ENCODE peak calls at places on chromosomes 16 and 17, in eight cellular contexts. F is NCI-H1694 treated with DMSO at 0.1 percent for 48 hours, M is WTC11, E is lower lobe of right lung, J is posterior cingulate gyrus, A is T-cell, Y is HCT116, L is 8988T. O is an unnamed sample.

GRCh38 chr17:67867591-67867990 is 42.3 kb downstream of the BPTF start:
- DNase-seq in F (no peak), M (no peak), E (no peak), J (no peak), A (no peak), Y (no peak), L (no peak), O (no peak)

GRCh38 chr16:49556252-49557069 is 182.9 kb downstream of the C16orf78 start:
- DNase-seq in F (peak; percentile 50), M (peak; percentile 44), E (no peak), J (no peak), A (no peak), Y (peak; percentile 4), L (peak; percentile 56), O (peak; percentile 35)

GRCh38 chr16:58684354-58685083 is at the start of gene SLC38A7:
- DNase-seq in F (peak; percentile 40), M (peak; percentile 89), E (peak; percentile 90), J (peak; percentile 88), A (peak; percentile 67), Y (peak; percentile 50), L (peak; percentile 96), O (peak; percentile 97)

GRCh38 chr16:84643677-84644076 is 4.6 kb upstream of the KLHL36 start:
- DNase-seq in F (peak; percentile 95), M (no peak), E (no peak), J (no peak), A (no peak), Y (no peak), L (no peak), O (no peak)

GRCh38 chr16:53642094-53642493 is 61.6 kb downstream of the RPGRIP1L start:
- DNase-seq in F (no peak), M (no peak), E (no peak), J (no peak), A (no peak), Y (no peak), L (no peak), O (no peak)

GRCh38 chr16:49639739-49640388 is 216.0 kb downstream of the ZNF423 start:
- DNase-seq in F (no peak), M (peak; percentile 51), E (no peak), J (peak; percentile 26), A (no peak), Y (no peak), L (no peak), O (no peak)

GRCh38 chr17:40417258-40417608 is 463 bp downstream of the TOP2A start:
- DNase-seq in F (peak; percentile 20), M (no peak), E (no peak), J (no peak), A (no peak), Y (no peak), L (no peak), O (no peak)

GRCh38 chr17:49132699-49133364 is at the start of gene B4GALNT2:
- DNase-seq in F (no peak), M (peak; percentile 64), E (peak; percentile 58), J (no peak), A (peak; percentile 5), Y (no peak), L (no peak), O (peak; percentile 83)

GRCh38 chr17:350706-351435 is 1.7 kb downstream of the RPH3AL start:
- DNase-seq in F (no peak), M (no peak), E (peak; percentile 82), J (no peak), A (no peak), Y (no peak), L (no peak), O (peak; percentile 96)

GRCh38 chr17:13355054-13355453 is 246.7 kb downstream of the HS3ST3A1 start:
- DNase-seq in F (no peak), M (no peak), E (no peak), J (no peak), A (no peak), Y (no peak), L (no peak), O (no peak)

GRCh38 chr17:75473246-75473645 is 16.8 kb downstream of the TMEM94 start:
- DNase-seq in F (no peak), M (no peak), E (no peak), J (peak; percentile 63), A (no peak), Y (no peak), L (no peak), O (no peak)